ENCODE peak calls at places on chromosomes 16 and 17, in eight cellular contexts. T, J, B, P, H, Q, M and Y are unnamed samples.

GRCh38 chr16:24538756-24539294 is 541 bp upstream of the RBBP6 start:
- DNase-seq in T (no peak), J (no peak), B (no peak), P (no peak), H (no peak), Q (no peak), M (no peak), Y (no peak)

GRCh38 chr16:86565644-86566511 is 751 bp upstream of the FOXC2 start:
- DNase-seq in T (no peak), J (no peak), B (no peak), P (no peak), H (no peak), Q (no peak), M (no peak), Y (no peak)

GRCh38 chr16:73062640-73063283 is 14.8 kb upstream of the ZFHX3 start:
- DNase-seq in T (no peak), J (no peak), B (no peak), P (no peak), H (no peak), Q (peak), M (peak), Y (no peak)

GRCh38 chr16:54957403-54957802 is 26.7 kb downstream of the IRX5 start:
- DNase-seq in T (peak), J (no peak), B (no peak), P (peak), H (no peak), Q (peak), M (peak), Y (no peak)

GRCh38 chr16:57616241-57616640 is 12.2 kb upstream of the ADGRG1 start:
- DNase-seq in T (no peak), J (no peak), B (peak), P (no peak), H (no peak), Q (no peak), M (no peak), Y (peak)

GRCh38 chr17:75925912-75926311 is 14.9 kb downstream of the FBF1 start:
- DNase-seq in T (no peak), J (no peak), B (no peak), P (no peak), H (no peak), Q (no peak), M (no peak), Y (no peak)

GRCh38 chr17:82399030-82399429 is 19.1 kb upstream of the HEXD start:
- DNase-seq in T (no peak), J (no peak), B (peak), P (no peak), H (no peak), Q (no peak), M (peak), Y (no peak)

GRCh38 chr16:46688101-46688656 is 799 bp downstream of the VPS35 start:
- DNase-seq in T (no peak), J (peak), B (no peak), P (no peak), H (peak), Q (no peak), M (peak), Y (peak)

GRCh38 chr16:10868562-10869469 is 8.2 kb upstream of the CIITA start:
- DNase-seq in T (peak), J (peak), B (no peak), P (no peak), H (no peak), Q (no peak), M (no peak), Y (peak)

GRCh38 chr16:56672761-56673536 is 3.3 kb downstream of the MT1H start:
- DNase-seq in T (no peak), J (no peak), B (no peak), P (no peak), H (no peak), Q (no peak), M (no peak), Y (no peak)

GRCh38 chr17:50686494-50687199 is 21.1 kb downstream of the ANKRD40 start:
- DNase-seq in T (no peak), J (no peak), B (peak), P (no peak), H (peak), Q (peak), M (peak), Y (no peak)

GRCh38 chr17:82025401-82026107 is 2.4 kb downstream of the LRRC45 start:
- DNase-seq in T (no peak), J (no peak), B (no peak), P (no peak), H (no peak), Q (no peak), M (no peak), Y (no peak)

GRCh38 chr16:67150833-67151396 is at the start of gene B3GNT9:
- DNase-seq in T (peak), J (peak), B (peak), P (no peak), H (no peak), Q (peak), M (peak), Y (no peak)
- TF ChIP-seq CTCF in T (no peak), J (no peak), B (no peak), P (no peak), H (no peak), Q (no peak), M (no peak), Y (no peak)

GRCh38 chr17:79811036-79811887 is 14.4 kb upstream of the CBX8 start:
- DNase-seq in T (peak), J (no peak), B (no peak), P (no peak), H (no peak), Q (peak), M (no peak), Y (no peak)

GRCh38 chr17:79806863-79807720 is 10.2 kb upstream of the CBX8 start:
- DNase-seq in T (no peak), J (no peak), B (no peak), P (no peak), H (no peak), Q (no peak), M (no peak), Y (no peak)

GRCh38 chr17:79810138-79811027 is 13.5 kb upstream of the CBX8 start:
- DNase-seq in T (peak), J (peak), B (peak), P (no peak), H (no peak), Q (peak), M (peak), Y (peak)

GRCh38 chr17:79809530-79810137 is 12.8 kb upstream of the CBX8 start:
- DNase-seq in T (no peak), J (no peak), B (no peak), P (no peak), H (no peak), Q (peak), M (no peak), Y (no peak)

GRCh38 chr17:79808763-79809529 is 12.1 kb upstream of the CBX8 start:
- DNase-seq in T (peak), J (no peak), B (no peak), P (no peak), H (peak), Q (peak), M (peak), Y (no peak)
- TF ChIP-seq CTCF in T (peak), J (peak), B (peak), P (peak), H (no peak), Q (peak), M (no peak), Y (no peak)

GRCh38 chr17:71933306-71933705 is 187.5 kb upstream of the SOX9 start:
- DNase-seq in T (peak), J (no peak), B (no peak), P (no peak), H (no peak), Q (no peak), M (no peak), Y (no peak)
- TF ChIP-seq CTCF in T (no peak), J (no peak), B (no peak), P (no peak), H (no peak), Q (no peak), M (no peak), Y (no peak)

GRCh38 chr17:35242158-35242804 is 591 bp upstream of the SLFN5 start:
- DNase-seq in T (peak), J (peak), B (peak), P (no peak), H (peak), Q (peak), M (peak), Y (peak)
- TF ChIP-seq CTCF in T (peak), J (peak), B (peak), P (no peak), H (no peak), Q (peak), M (peak), Y (peak)

GRCh38 chr17:68400404-68400735 is 56.9 kb downstream of the WIPI1 start:
- DNase-seq in T (no peak), J (no peak), B (no peak), P (no peak), H (no peak), Q (no peak), M (no peak), Y (no peak)

GRCh38 chr17:68401288-68401687 is 56.0 kb downstream of the WIPI1 start:
- DNase-seq in T (no peak), J (no peak), B (no peak), P (no peak), H (no peak), Q (no peak), M (no peak), Y (no peak)

GRCh38 chr17:68399638-68400403 is 57.5 kb downstream of the WIPI1 start:
- DNase-seq in T (peak), J (no peak), B (no peak), P (no peak), H (no peak), Q (no peak), M (peak), Y (no peak)

GRCh38 chr17:68396795-68397536 is 60.3 kb downstream of the WIPI1 start:
- DNase-seq in T (no peak), J (no peak), B (no peak), P (no peak), H (no peak), Q (no peak), M (no peak), Y (no peak)

GRCh38 chr17:68398731-68399637 is 58.3 kb downstream of the WIPI1 start:
- DNase-seq in T (peak), J (peak), B (no peak), P (peak), H (no peak), Q (peak), M (peak), Y (peak)
- TF ChIP-seq CTCF in T (peak), J (peak), B (peak), P (peak), H (no peak), Q (peak), M (peak), Y (peak)

GRCh38 chr16:66272461-66272860 is 94.0 kb upstream of the CDH5 start:
- DNase-seq in T (no peak), J (no peak), B (peak), P (no peak), H (no peak), Q (no peak), M (no peak), Y (no peak)

GRCh38 chr16:66273036-66273435 is 93.5 kb upstream of the CDH5 start:
- DNase-seq in T (no peak), J (no peak), B (peak), P (no peak), H (no peak), Q (no peak), M (no peak), Y (no peak)

GRCh38 chr16:66275795-66276428 is 90.6 kb upstream of the CDH5 start:
- DNase-seq in T (peak), J (no peak), B (no peak), P (peak), H (no peak), Q (no peak), M (peak), Y (no peak)

GRCh38 chr16:66274335-66275110 is 92.0 kb upstream of the CDH5 start:
- DNase-seq in T (peak), J (no peak), B (no peak), P (no peak), H (no peak), Q (no peak), M (peak), Y (no peak)

DNA sequence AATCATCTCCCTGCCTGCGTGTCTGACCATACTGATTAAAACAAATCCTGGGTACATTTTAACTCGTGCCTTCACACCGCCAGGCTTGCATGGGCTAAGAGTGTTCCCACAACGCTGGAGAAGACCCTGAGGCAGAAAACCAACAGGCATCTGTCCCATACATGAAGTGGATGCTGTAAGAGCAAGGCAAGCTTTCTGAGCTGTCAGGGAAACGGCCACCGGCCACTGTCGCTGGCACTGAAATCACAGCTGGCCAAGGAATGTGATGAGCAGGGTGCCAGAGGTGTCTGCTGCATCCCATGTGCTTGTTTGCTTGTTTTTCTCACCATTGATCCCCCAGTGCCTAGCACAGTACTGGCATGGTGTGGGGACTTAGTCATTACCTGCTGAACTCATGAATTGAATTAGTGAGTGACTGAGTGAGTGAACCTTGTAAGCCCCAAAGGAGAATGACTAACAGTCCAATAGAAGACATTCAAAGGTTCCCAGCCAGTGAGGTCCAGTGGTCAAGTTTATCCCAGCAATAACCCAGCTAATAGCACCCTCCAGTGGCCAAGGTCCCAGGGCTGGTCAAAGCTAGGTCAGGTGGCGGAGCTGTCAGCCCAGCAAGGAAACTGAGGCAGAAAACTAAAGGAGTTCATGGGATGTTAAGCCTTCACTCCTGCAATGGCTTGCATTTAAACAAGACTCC is 92.7 kb upstream of the CDH5 start:
- DNase-seq in T (no peak), J (no peak), B (peak), P (no peak), H (no peak), Q (no peak), M (peak), Y (no peak)
- TF ChIP-seq CTCF in T (no peak), J (no peak), B (no peak), P (peak), H (no peak), Q (no peak), M (peak), Y (no peak)

DNA sequence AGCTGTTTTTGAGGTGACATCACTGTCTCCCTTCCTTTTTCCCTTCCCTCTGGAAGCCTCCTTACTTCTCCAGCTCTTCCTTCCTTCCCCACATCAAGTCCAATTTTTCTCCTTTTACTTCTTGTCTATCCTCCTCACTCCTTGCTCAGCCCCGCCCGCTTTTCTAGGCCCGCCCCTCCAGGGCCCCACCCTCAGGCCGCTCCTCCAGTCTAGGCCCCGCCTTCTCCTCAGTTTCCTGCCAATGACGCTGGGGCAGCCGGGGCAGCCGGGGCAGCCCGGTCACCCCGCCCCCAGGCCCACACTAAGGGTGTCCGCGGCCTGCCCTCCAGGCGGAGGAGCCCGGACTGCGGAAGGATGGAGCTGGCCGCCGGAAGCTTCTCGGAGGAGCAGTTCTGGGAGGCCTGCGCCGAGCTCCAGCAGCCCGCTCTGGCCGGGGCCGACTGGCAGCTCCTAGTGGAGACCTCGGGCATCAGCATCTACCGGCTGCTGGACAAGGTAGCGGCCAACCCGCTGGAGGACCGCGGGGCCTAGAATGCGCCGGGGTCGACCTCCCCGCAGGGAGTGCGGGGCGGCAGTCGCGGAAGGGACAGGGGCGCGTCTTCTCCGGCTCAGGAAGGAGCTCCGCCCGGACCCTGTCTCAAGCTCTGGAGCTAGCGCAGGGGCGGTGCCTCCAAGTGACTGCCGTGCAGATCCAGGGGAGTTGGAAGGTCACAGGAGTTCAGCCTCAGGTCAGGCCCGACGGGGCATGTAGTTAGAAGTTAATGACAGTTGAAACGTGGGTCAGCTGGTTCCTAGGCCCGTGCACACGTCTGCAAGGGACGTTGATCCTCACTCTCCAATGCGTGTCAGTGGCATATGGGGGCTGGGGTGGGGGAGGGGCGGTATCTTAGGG is at the start of gene PCTP:
- DNase-seq in T (peak), J (peak), B (peak), P (no peak), H (peak), Q (peak), M (peak), Y (peak)
- TF ChIP-seq CTCF in T (peak), J (peak), B (peak), P (peak), H (no peak), Q (no peak), M (peak), Y (peak)